ENCODE peak calls at places on chromosomes 16 and 17, in nine cellular contexts. R, I, B, U, A, Q, J, V and Z are unnamed samples.

GRCh38 chr16:578870-579405 is 9.2 kb downstream of the PIGQ start:
- DNase-seq in I (peak), B (peak), Q (peak), V (peak), J (peak), R (peak), U (peak), A (peak), Z (peak)

GRCh38 chr16:67459858-67460144 is 21.2 kb downstream of the ATP6V0D1 start:
- DNase-seq in Q (no peak), U (no peak), V (no peak), B (no peak), I (no peak), R (no peak), J (no peak), A (no peak), Z (no peak)

GRCh38 chr17:19386974-19387920 is at the start of gene MFAP4:
- DNase-seq in J (no peak), A (no peak), B (no peak), Q (peak), R (no peak), U (no peak), V (no peak), I (no peak), Z (no peak)

GRCh38 chr17:17866425-17866824 is 29.6 kb upstream of the SREBF1 start:
- DNase-seq in J (no peak), I (no peak), A (no peak), Q (no peak), R (no peak), V (no peak), U (no peak), B (no peak), Z (no peak)

GRCh38 chr17:3914319-3914685 is 2.0 kb downstream of the P2RX1 start:
- DNase-seq in I (no peak), J (no peak), R (no peak), U (no peak), A (no peak), V (no peak), Q (no peak), B (no peak), Z (no peak)

GRCh38 chr16:53945996-53946395 is 242.0 kb downstream of the FTO start:
- DNase-seq in Q (peak), R (no peak), U (no peak), I (peak), A (peak), J (peak), V (no peak), B (peak), Z (peak)

GRCh38 chr16:50736448-50736847 is 5.4 kb upstream of the CYLD start:
- DNase-seq in R (no peak), J (no peak), A (no peak), I (no peak), Q (no peak), B (no peak), U (no peak), V (no peak), Z (no peak)

GRCh38 chr16:24013733-24014645 is 178.2 kb downstream of the PRKCB start:
- DNase-seq in R (peak), V (no peak), U (peak), B (no peak), J (no peak), A (no peak), I (no peak), Q (no peak), Z (no peak)